ENCODE peak calls at places on chromosomes 5 and 9, in nine cellular contexts. A is WERI-Rb-1; V is dorsolateral prefrontal cortex; U is esophagus muscularis mucosa; K is mammary epithelial cell; J is pancreas; N is CD8-positive, alpha-beta T cell; E is tibial artery; B is ovary. O is an unnamed sample. For H3K27me3, the result is how much of the 10 kb centered on the place peaks cover.

GRCh38 chr9:109108318-109108717 is 11.4 kb downstream of the TMEM245 start:
- DNase-seq in N (no peak), V (no peak), K (peak), J (no peak), A (no peak), E (no peak), U (no peak), B (no peak), O (no peak)

GRCh38 chr5:10563940-10564837 is at the start of gene ANKRD33B:
- DNase-seq in V (no peak), U (no peak), E (peak), A (peak), N (peak), J (peak), K (peak), B (peak), O (peak)

GRCh38 chr9:79559501-79560181 is 12.1 kb upstream of the TLE4 start:
- DNase-seq in U (no peak), B (no peak), E (no peak), N (no peak), J (no peak), V (no peak), K (no peak), A (no peak), O (no peak)

GRCh38 chr9:17134396-17134842 is 421 bp upstream of the CNTLN start:
- DNase-seq in B (no peak), A (peak), K (peak), N (no peak), U (no peak), V (no peak), J (no peak), E (no peak), O (no peak)

GRCh38 chr9:68507098-68507795 is 33.4 kb downstream of the TMEM252 start:
- DNase-seq in V (no peak), A (no peak), B (no peak), J (no peak), K (peak), E (no peak), N (no peak), U (no peak), O (no peak)

GRCh38 chr5:37717613-37718431 is 122.0 kb downstream of the GDNF start:
- DNase-seq in N (no peak), J (peak), E (no peak), V (no peak), U (no peak), B (peak), A (peak), K (no peak), O (peak)

GRCh38 chr9:87497604-87498045 is at the start of gene DAPK1:
- DNase-seq in U (no peak), N (no peak), J (peak), V (peak), K (peak), A (peak), B (peak), E (peak), O (peak)

GRCh38 chr9:93525476-93525875 is 50.9 kb upstream of the PHF2 start:
- DNase-seq in A (no peak), U (no peak), V (no peak), N (no peak), J (no peak), E (no peak), K (no peak), B (no peak), O (no peak)

GRCh38 chr9:114108016-114108833 is 9.1 kb upstream of the KIF12 start:
- DNase-seq in V (peak), J (peak), A (peak), N (peak), K (peak), U (no peak), E (peak), B (peak), O (peak)

GRCh38 chr5:32088214-32088613 is 85.9 kb downstream of the GOLPH3 start:
- DNase-seq in A (no peak), K (no peak), J (no peak), B (no peak), V (no peak), E (no peak), N (no peak), U (peak), O (no peak)

GRCh38 chr5:54832846-54833245 is 152.5 kb downstream of the ESM1 start:
- DNase-seq in B (no peak), J (no peak), K (no peak), E (no peak), A (no peak), U (no peak), V (no peak), N (no peak), O (no peak)

GRCh38 chr5:96338624-96339023 is 94.4 kb downstream of the PCSK1 start:
- DNase-seq in V (no peak), K (no peak), B (peak), N (no peak), J (peak), A (no peak), U (no peak), E (peak), O (no peak)

GRCh38 chr9:99677281-99677680 is 144.4 kb upstream of the NR4A3 start:
- DNase-seq in U (no peak), J (no peak), K (peak), V (no peak), A (no peak), N (no peak), B (no peak), E (no peak), O (no peak)

GRCh38 chr5:68290260-68290674 is 74.7 kb downstream of the PIK3R1 start:
- DNase-seq in U (no peak), E (no peak), A (no peak), V (no peak), B (peak), N (no peak), K (no peak), J (no peak), O (no peak)

GRCh38 chr9:134662143-134662876 is 20.7 kb downstream of the COL5A1 start:
- DNase-seq in N (no peak), V (no peak), B (peak), J (no peak), U (no peak), E (peak), A (no peak), K (peak), O (peak)

GRCh38 chr5:156913355-156913718 is 49.7 kb downstream of the TIMD4 start:
- DNase-seq in A (no peak), B (no peak), N (no peak), E (no peak), U (no peak), V (no peak), J (no peak), K (no peak), O (no peak)

GRCh38 chr9:77883846-77884771 is 147.5 kb downstream of the GNAQ start:
- DNase-seq in A (peak), B (no peak), N (no peak), E (no peak), V (peak), K (peak), U (no peak), J (no peak), O (no peak)

GRCh38 chr9:69019808-69020207 is 5.9 kb upstream of the PRKACG start:
- DNase-seq in K (no peak), N (peak), B (no peak), E (no peak), V (no peak), J (no peak), A (no peak), U (no peak), O (no peak)

GRCh38 chr5:134034326-134034725 is 29.6 kb upstream of the VDAC1 start:
- DNase-seq in B (no peak), E (no peak), U (no peak), V (no peak), A (no peak), N (no peak), J (no peak), K (no peak), O (no peak)

GRCh38 chr5:54643679-54644078 is 126.1 kb downstream of the SNX18 start:
- DNase-seq in J (no peak), N (no peak), E (no peak), K (peak), U (no peak), B (no peak), A (no peak), V (no peak), O (no peak)

GRCh38 chr5:56277573-56277972 is 44.4 kb upstream of the ANKRD55 start:
- DNase-seq in V (no peak), E (no peak), J (no peak), U (no peak), B (no peak), N (no peak), A (no peak), K (no peak), O (no peak)

GRCh38 chr5:179345429-179346321 is at the start of gene ADAMTS2:
- DNase-seq in V (peak), E (peak), U (no peak), N (no peak), A (peak), B (peak), J (no peak), K (no peak), O (no peak)

GRCh38 chr5:60522299-60522915 is 177.6 kb downstream of the DEPDC1B start:
- DNase-seq in B (no peak), A (no peak), E (no peak), U (no peak), V (no peak), N (no peak), J (no peak), K (no peak), O (no peak)

GRCh38 chr5:13510616-13511015 is 433.9 kb downstream of the DNAH5 start:
- DNase-seq in J (no peak), K (peak), A (no peak), V (no peak), B (no peak), E (no peak), U (no peak), N (no peak), O (peak)

GRCh38 chr9:126856326-126856877 is 4.0 kb upstream of the ZBTB34 start:
- DNase-seq in N (no peak), U (no peak), V (no peak), E (no peak), J (no peak), A (no peak), B (no peak), K (no peak), O (no peak)
- H3K27me3 ChIP-seq in N (under half), U (under half), V (under half), E (under half), J (under half), A (under half), B (under half), K (under half), O (under half)

GRCh38 chr5:66769030-66769733 is 173.0 kb downstream of the MAST4 start:
- DNase-seq in K (no peak), N (no peak), U (no peak), J (no peak), E (no peak), B (no peak), A (no peak), V (no peak), O (no peak)

GRCh38 chr5:66769839-66770617 is 173.8 kb downstream of the MAST4 start:
- DNase-seq in E (no peak), U (no peak), J (no peak), V (peak), N (no peak), K (no peak), A (peak), B (no peak), O (peak)
- TF ChIP-seq CTCF in E (no peak), U (no peak), J (no peak), V (peak), N (no peak), K (no peak), A (peak), B (no peak), O (peak)

DNA sequence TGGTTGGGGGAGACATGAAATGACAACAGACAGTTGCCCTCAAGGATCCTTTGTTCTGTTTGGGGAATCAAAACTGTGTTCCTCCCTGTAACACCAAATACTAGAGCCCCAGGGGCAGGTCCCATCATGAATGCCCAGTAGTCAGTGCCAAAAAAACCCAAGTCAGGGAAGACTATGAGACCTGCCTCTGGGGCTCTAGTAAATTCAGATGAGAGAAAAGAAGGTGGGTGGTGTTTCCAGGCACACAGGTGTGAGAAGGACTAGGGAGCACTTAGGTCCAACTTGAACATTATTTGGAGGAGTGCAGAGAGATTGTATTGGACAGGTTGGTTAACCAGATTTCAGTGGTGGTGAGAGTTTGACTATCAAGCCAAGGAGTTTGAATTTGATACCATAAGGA is 51.9 kb downstream of the SLC22A5 start:
- DNase-seq in K (no peak), V (no peak), E (no peak), A (no peak), J (no peak), N (no peak), U (peak), B (no peak), O (no peak)
- H3K4me3 ChIP-seq in K (no peak), V (no peak), E (no peak), A (no peak), J (no peak), N (no peak), U (no peak), B (no peak), O (no peak)

GRCh38 chr9:126703330-126704156 is 89.8 kb downstream of the LMX1B start:
- DNase-seq in K (no peak), A (no peak), U (no peak), B (no peak), V (peak), N (no peak), E (peak), J (no peak), O (no peak)
- H3K27me3 ChIP-seq in K (under half), A (under half), U (under half), B (under half), V (under half), N (under half), E (under half), J (under half), O (under half)

GRCh38 chr5:116135344-116135743 is 50.5 kb downstream of the COMMD10 start:
- DNase-seq in E (no peak), J (no peak), K (no peak), A (no peak), B (no peak), V (no peak), N (no peak), U (no peak), O (no peak)

GRCh38 chr5:116130471-116130870 is 45.6 kb downstream of the COMMD10 start:
- DNase-seq in N (no peak), E (no peak), J (no peak), B (no peak), K (peak), U (no peak), A (no peak), V (no peak), O (no peak)

GRCh38 chr5:116130976-116131375 is 46.2 kb downstream of the COMMD10 start:
- DNase-seq in B (no peak), E (no peak), N (no peak), K (no peak), V (no peak), A (no peak), U (no peak), J (no peak), O (no peak)

GRCh38 chr5:116137544-116138378 is 52.9 kb downstream of the COMMD10 start:
- DNase-seq in K (peak), A (no peak), U (no peak), V (no peak), J (no peak), N (no peak), E (no peak), B (no peak), O (no peak)

GRCh38 chr5:116133281-116133680 is 48.5 kb downstream of the COMMD10 start:
- DNase-seq in N (no peak), B (no peak), V (no peak), K (no peak), U (no peak), A (no peak), J (no peak), E (no peak), O (no peak)
- TF ChIP-seq CTCF in N (no peak), B (no peak), V (no peak), K (no peak), U (no peak), A (no peak), J (no peak), E (no peak), O (no peak)

DNA sequence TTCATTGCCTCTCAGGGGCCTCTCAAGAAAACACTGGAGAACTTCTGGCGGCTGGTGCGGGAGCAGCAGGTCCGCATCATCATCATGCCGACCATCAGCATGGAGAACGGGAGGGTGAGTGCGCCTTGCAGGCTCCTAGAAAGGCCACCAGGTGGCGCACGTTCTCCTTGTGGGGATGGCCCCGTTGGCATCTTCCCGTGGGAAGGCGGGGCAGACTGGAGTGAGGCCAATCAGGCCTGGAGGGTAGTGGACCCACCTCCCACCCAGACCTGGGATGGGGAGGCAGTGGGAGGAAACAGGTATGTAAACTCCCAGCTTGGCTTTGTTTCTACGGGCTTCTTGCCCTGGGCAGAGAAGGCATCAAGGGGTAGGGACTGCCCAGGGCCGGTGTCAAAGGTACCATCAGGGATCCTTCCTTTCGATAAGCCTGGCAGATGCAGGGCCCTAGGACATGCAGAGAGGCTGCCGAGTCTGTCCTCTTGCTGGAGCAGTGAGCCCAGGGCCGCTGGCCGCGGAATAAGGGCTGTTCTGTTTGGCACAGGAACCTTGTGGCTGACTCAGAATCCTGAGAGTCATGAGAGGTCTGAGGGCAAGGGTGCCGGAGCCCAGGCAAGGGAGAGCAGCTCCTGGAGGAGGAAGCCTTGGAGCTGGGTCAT is 18.9 kb upstream of the SPTLC1 start:
- DNase-seq in A (peak), J (peak), N (peak), K (peak), U (no peak), V (peak), E (peak), B (peak), O (peak)
- H3K4me3 ChIP-seq in A (no peak), J (no peak), N (no peak), K (peak), U (peak), V (peak), E (peak), B (peak), O (no peak)

GRCh38 chr9:89880161-89880560 is 275.3 kb downstream of the GADD45G start:
- DNase-seq in V (no peak), N (no peak), J (no peak), E (peak), B (no peak), U (peak), K (no peak), A (no peak), O (no peak)
- H3K27me3 ChIP-seq in V (under half), N (under half), J (under half), E (under half), B (under half), U (under half), K (under half), A (under half), O (under half)